ENCODE peak calls at places on chromosomes 7 and 10, in nine cellular contexts. One of them, this sample, is unnamed.

GRCh38 chr7:137661634-137662033 is 185.1 kb downstream of the DGKI start:
- DNase-seq in esophagus muscularis mucosa: no peak
- DNase-seq in sigmoid colon: no peak
- DNase-seq in transverse colon: no peak
- DNase-seq in stomach: no peak
- DNase-seq in ovary: no peak
- DNase-seq in A549: no peak
- DNase-seq in upper lobe of left lung: no peak
- DNase-seq in HepG2: no peak
- DNase-seq in this sample: no peak

GRCh38 chr10:128624656-128625530 is 498.7 kb upstream of the MKI67 start:
- DNase-seq in HepG2: no peak
- DNase-seq in sigmoid colon: no peak
- DNase-seq in ovary: no peak
- DNase-seq in stomach: no peak
- DNase-seq in upper lobe of left lung: no peak
- DNase-seq in A549: no peak
- DNase-seq in transverse colon: no peak
- DNase-seq in esophagus muscularis mucosa: peak; percentile 81
- DNase-seq in this sample: no peak

GRCh38 chr10:6713716-6714115 is 133.6 kb upstream of the PRKCQ start:
- DNase-seq in sigmoid colon: no peak
- DNase-seq in transverse colon: no peak
- DNase-seq in esophagus muscularis mucosa: no peak
- DNase-seq in HepG2: no peak
- DNase-seq in upper lobe of left lung: no peak
- DNase-seq in stomach: no peak
- DNase-seq in ovary: no peak
- DNase-seq in A549: no peak
- DNase-seq in this sample: no peak

GRCh38 chr10:103449208-103450144 is 2.7 kb downstream of the CALHM2 start:
- DNase-seq in HepG2: no peak
- DNase-seq in ovary: peak; percentile 56
- DNase-seq in upper lobe of left lung: peak; percentile 76
- DNase-seq in sigmoid colon: no peak
- DNase-seq in stomach: no peak
- DNase-seq in transverse colon: no peak
- DNase-seq in A549: no peak
- DNase-seq in esophagus muscularis mucosa: no peak
- DNase-seq in this sample: no peak

GRCh38 chr10:43415544-43415943 is 6.6 kb upstream of the HNRNPF start:
- DNase-seq in upper lobe of left lung: no peak
- DNase-seq in HepG2: no peak
- DNase-seq in sigmoid colon: no peak
- DNase-seq in A549: no peak
- DNase-seq in stomach: no peak
- DNase-seq in esophagus muscularis mucosa: no peak
- DNase-seq in transverse colon: no peak
- DNase-seq in ovary: no peak
- DNase-seq in this sample: no peak

GRCh38 chr7:43535810-43536585 is 46.9 kb upstream of the STK17A start:
- DNase-seq in esophagus muscularis mucosa: no peak
- DNase-seq in ovary: no peak
- DNase-seq in sigmoid colon: no peak
- DNase-seq in HepG2: no peak
- DNase-seq in A549: no peak
- DNase-seq in upper lobe of left lung: no peak
- DNase-seq in stomach: no peak
- DNase-seq in transverse colon: no peak
- DNase-seq in this sample: peak; percentile 29

GRCh38 chr10:79400567-79401004 is 44.8 kb downstream of the ZCCHC24 start:
- DNase-seq in esophagus muscularis mucosa: no peak
- DNase-seq in ovary: peak; percentile 70
- DNase-seq in sigmoid colon: no peak
- DNase-seq in upper lobe of left lung: peak; percentile 86
- DNase-seq in transverse colon: peak; percentile 49
- DNase-seq in HepG2: peak; percentile 37
- DNase-seq in stomach: peak; percentile 58
- DNase-seq in A549: peak; percentile 35
- DNase-seq in this sample: no peak

GRCh38 chr7:381211-382117 is 91.5 kb downstream of the FOXL3 start:
- DNase-seq in sigmoid colon: no peak
- DNase-seq in A549: no peak
- DNase-seq in ovary: no peak
- DNase-seq in stomach: peak; percentile 22
- DNase-seq in esophagus muscularis mucosa: no peak
- DNase-seq in HepG2: no peak
- DNase-seq in transverse colon: no peak
- DNase-seq in upper lobe of left lung: no peak
- DNase-seq in this sample: no peak

GRCh38 chr10:51685768-51686167 is 13.6 kb downstream of the CSTF2T start:
- DNase-seq in upper lobe of left lung: no peak
- DNase-seq in sigmoid colon: no peak
- DNase-seq in HepG2: no peak
- DNase-seq in stomach: no peak
- DNase-seq in transverse colon: no peak
- DNase-seq in esophagus muscularis mucosa: no peak
- DNase-seq in A549: no peak
- DNase-seq in ovary: no peak
- DNase-seq in this sample: no peak

GRCh38 chr10:33913194-33913593 is 578.7 kb upstream of the NRP1 start:
- DNase-seq in upper lobe of left lung: no peak
- DNase-seq in ovary: no peak
- DNase-seq in esophagus muscularis mucosa: no peak
- DNase-seq in transverse colon: no peak
- DNase-seq in HepG2: no peak
- DNase-seq in A549: no peak
- DNase-seq in sigmoid colon: no peak
- DNase-seq in stomach: no peak
- DNase-seq in this sample: no peak

GRCh38 chr7:1380821-1381580 is 78.3 kb downstream of the MICALL2 start:
- DNase-seq in upper lobe of left lung: peak; percentile 48
- DNase-seq in transverse colon: no peak
- DNase-seq in ovary: no peak
- DNase-seq in esophagus muscularis mucosa: no peak
- DNase-seq in HepG2: no peak
- DNase-seq in A549: no peak
- DNase-seq in stomach: no peak
- DNase-seq in sigmoid colon: no peak
- DNase-seq in this sample: no peak

GRCh38 chr10:43959364-43959763 is 310.7 kb upstream of the ZNF32 start:
- DNase-seq in transverse colon: no peak
- DNase-seq in esophagus muscularis mucosa: peak; percentile 53
- DNase-seq in ovary: no peak
- DNase-seq in sigmoid colon: no peak
- DNase-seq in upper lobe of left lung: no peak
- DNase-seq in A549: no peak
- DNase-seq in stomach: no peak
- DNase-seq in HepG2: no peak
- DNase-seq in this sample: no peak

GRCh38 chr7:131753620-131754222 is 197.3 kb upstream of the PODXL start:
- DNase-seq in upper lobe of left lung: no peak
- DNase-seq in A549: peak; percentile 52
- DNase-seq in HepG2: peak; percentile 13
- DNase-seq in transverse colon: no peak
- DNase-seq in esophagus muscularis mucosa: no peak
- DNase-seq in sigmoid colon: no peak
- DNase-seq in ovary: no peak
- DNase-seq in stomach: no peak
- DNase-seq in this sample: no peak

GRCh38 chr7:38040831-38041230 is 120.4 kb downstream of the EPDR1 start:
- DNase-seq in A549: no peak
- DNase-seq in stomach: no peak
- DNase-seq in sigmoid colon: no peak
- DNase-seq in upper lobe of left lung: no peak
- DNase-seq in transverse colon: no peak
- DNase-seq in esophagus muscularis mucosa: no peak
- DNase-seq in ovary: no peak
- DNase-seq in HepG2: no peak
- DNase-seq in this sample: no peak

GRCh38 chr10:67622506-67622905 is 73.5 kb downstream of the CTNNA3 start:
- DNase-seq in esophagus muscularis mucosa: no peak
- DNase-seq in HepG2: no peak
- DNase-seq in upper lobe of left lung: no peak
- DNase-seq in A549: no peak
- DNase-seq in stomach: no peak
- DNase-seq in transverse colon: no peak
- DNase-seq in sigmoid colon: no peak
- DNase-seq in ovary: no peak
- DNase-seq in this sample: no peak

GRCh38 chr7:155918720-155919399 is 106.6 kb upstream of the SHH start:
- DNase-seq in sigmoid colon: no peak
- DNase-seq in transverse colon: peak; percentile 72
- DNase-seq in stomach: peak; percentile 93
- DNase-seq in ovary: no peak
- DNase-seq in upper lobe of left lung: no peak
- DNase-seq in A549: peak; percentile 95
- DNase-seq in HepG2: peak; percentile 66
- DNase-seq in esophagus muscularis mucosa: no peak
- DNase-seq in this sample: no peak

GRCh38 chr7:140541513-140542192 is 62.3 kb upstream of the MKRN1 start:
- DNase-seq in upper lobe of left lung: peak; percentile 70
- DNase-seq in sigmoid colon: peak; percentile 91
- DNase-seq in HepG2: peak; percentile 70
- DNase-seq in A549: peak; percentile 91
- DNase-seq in esophagus muscularis mucosa: no peak
- DNase-seq in stomach: peak; percentile 37
- DNase-seq in transverse colon: peak; percentile 64
- DNase-seq in ovary: peak; percentile 84
- DNase-seq in this sample: peak; percentile 39

GRCh38 chr10:71319800-71320392 is 837 bp downstream of the SLC29A3 start:
- DNase-seq in HepG2: no peak
- DNase-seq in ovary: no peak
- DNase-seq in stomach: no peak
- DNase-seq in upper lobe of left lung: no peak
- DNase-seq in transverse colon: no peak
- DNase-seq in esophagus muscularis mucosa: no peak
- DNase-seq in sigmoid colon: no peak
- DNase-seq in A549: no peak
- DNase-seq in this sample: no peak
- H3K4me3 ChIP-seq in HepG2: peak overlapping the region; percentile 87
- H3K4me3 ChIP-seq in ovary: peak overlapping the region; percentile 76
- H3K4me3 ChIP-seq in stomach: peak overlapping the region; percentile 67
- H3K4me3 ChIP-seq in upper lobe of left lung: peak overlapping the region; percentile 85
- H3K4me3 ChIP-seq in transverse colon: peak overlapping the region; percentile 61
- H3K4me3 ChIP-seq in esophagus muscularis mucosa: peak overlapping the region; percentile 93
- H3K4me3 ChIP-seq in sigmoid colon: peak overlapping the region; percentile 75
- H3K4me3 ChIP-seq in A549: peak overlapping the region; percentile 78
- H3K4me3 ChIP-seq in this sample: peak overlapping the region; percentile 57

GRCh38 chr7:133910761-133911160 is 216.4 kb upstream of the LRGUK start:
- DNase-seq in esophagus muscularis mucosa: no peak
- DNase-seq in stomach: no peak
- DNase-seq in ovary: no peak
- DNase-seq in A549: no peak
- DNase-seq in upper lobe of left lung: no peak
- DNase-seq in HepG2: no peak
- DNase-seq in transverse colon: no peak
- DNase-seq in sigmoid colon: no peak
- DNase-seq in this sample: no peak

GRCh38 chr7:133916621-133917020 is 210.5 kb upstream of the LRGUK start:
- DNase-seq in upper lobe of left lung: no peak
- DNase-seq in esophagus muscularis mucosa: no peak
- DNase-seq in ovary: no peak
- DNase-seq in sigmoid colon: no peak
- DNase-seq in stomach: no peak
- DNase-seq in A549: no peak
- DNase-seq in transverse colon: no peak
- DNase-seq in HepG2: no peak
- DNase-seq in this sample: no peak

GRCh38 chr7:133911724-133912123 is 215.4 kb upstream of the LRGUK start:
- DNase-seq in esophagus muscularis mucosa: no peak
- DNase-seq in upper lobe of left lung: no peak
- DNase-seq in ovary: no peak
- DNase-seq in stomach: no peak
- DNase-seq in transverse colon: no peak
- DNase-seq in A549: no peak
- DNase-seq in HepG2: no peak
- DNase-seq in sigmoid colon: no peak
- DNase-seq in this sample: no peak

DNA sequence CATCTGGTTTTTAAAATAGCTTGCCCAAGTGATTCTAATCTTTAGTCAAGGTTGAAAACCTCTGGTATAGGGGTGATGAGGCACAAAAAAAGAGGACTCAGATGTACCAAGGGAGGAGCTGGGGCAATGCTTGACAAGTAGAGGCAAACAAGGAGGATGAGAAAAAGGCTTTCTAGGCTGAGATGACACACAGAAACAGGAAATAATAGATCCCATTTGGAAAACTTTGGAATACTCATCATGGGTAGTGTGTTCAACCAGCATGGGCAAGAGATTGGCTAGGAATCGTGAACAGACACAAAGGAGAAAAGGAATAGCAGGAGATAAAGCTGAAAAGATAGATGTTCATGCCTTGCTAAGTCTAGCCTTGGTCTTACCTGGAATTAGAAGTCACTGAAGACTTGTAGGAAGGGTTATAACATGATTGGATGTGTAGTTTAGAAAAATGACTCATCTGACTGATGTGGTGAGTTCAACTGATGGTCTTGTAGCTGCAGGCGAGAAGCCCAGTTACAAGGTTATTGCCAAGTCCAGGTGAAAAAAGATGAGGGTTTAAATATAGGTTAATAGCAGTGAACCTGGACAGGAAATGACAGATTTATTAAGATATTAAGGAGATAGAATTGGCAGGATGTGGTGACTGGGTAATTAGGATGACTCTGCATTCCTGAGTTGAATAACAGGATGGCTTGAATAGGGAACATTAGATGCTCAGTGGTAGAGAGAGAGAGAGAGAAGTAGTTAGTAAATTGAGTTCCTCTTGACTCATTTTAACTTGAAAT is 214.0 kb upstream of the LRGUK start:
- DNase-seq in sigmoid colon: no peak
- DNase-seq in ovary: no peak
- DNase-seq in HepG2: no peak
- DNase-seq in upper lobe of left lung: no peak
- DNase-seq in A549: no peak
- DNase-seq in esophagus muscularis mucosa: no peak
- DNase-seq in stomach: no peak
- DNase-seq in transverse colon: no peak
- DNase-seq in this sample: no peak
- TF ChIP-seq EP300 in sigmoid colon: no peak
- TF ChIP-seq EP300 in ovary: no peak
- TF ChIP-seq EP300 in HepG2: no peak
- TF ChIP-seq EP300 in upper lobe of left lung: no peak
- TF ChIP-seq EP300 in A549: no peak
- TF ChIP-seq EP300 in esophagus muscularis mucosa: no peak
- TF ChIP-seq EP300 in stomach: no peak
- TF ChIP-seq EP300 in transverse colon: no peak
- TF ChIP-seq EP300 in this sample: no peak

GRCh38 chr10:16777473-16778370 is 39.5 kb downstream of the RSU1 start:
- DNase-seq in transverse colon: no peak
- DNase-seq in A549: peak; percentile 52
- DNase-seq in esophagus muscularis mucosa: no peak
- DNase-seq in stomach: no peak
- DNase-seq in upper lobe of left lung: no peak
- DNase-seq in ovary: peak; percentile 36
- DNase-seq in sigmoid colon: no peak
- DNase-seq in HepG2: peak; percentile 50
- DNase-seq in this sample: no peak
- H3K4me3 ChIP-seq in transverse colon: no peak overlapping the region
- H3K4me3 ChIP-seq in A549: no peak overlapping the region
- H3K4me3 ChIP-seq in esophagus muscularis mucosa: peak overlapping the region; percentile 4
- H3K4me3 ChIP-seq in stomach: no peak overlapping the region
- H3K4me3 ChIP-seq in upper lobe of left lung: no peak overlapping the region
- H3K4me3 ChIP-seq in ovary: no peak overlapping the region
- H3K4me3 ChIP-seq in sigmoid colon: no peak overlapping the region
- H3K4me3 ChIP-seq in HepG2: no peak overlapping the region
- H3K4me3 ChIP-seq in this sample: no peak overlapping the region

GRCh38 chr10:71209324-71210030 is 2.9 kb upstream of the UNC5B start:
- DNase-seq in upper lobe of left lung: no peak
- DNase-seq in transverse colon: no peak
- DNase-seq in HepG2: no peak
- DNase-seq in sigmoid colon: no peak
- DNase-seq in stomach: peak; percentile 15
- DNase-seq in ovary: no peak
- DNase-seq in A549: no peak
- DNase-seq in esophagus muscularis mucosa: no peak
- DNase-seq in this sample: no peak
- TF ChIP-seq EP300 in upper lobe of left lung: no peak
- TF ChIP-seq EP300 in transverse colon: no peak
- TF ChIP-seq EP300 in HepG2: no peak
- TF ChIP-seq EP300 in sigmoid colon: no peak
- TF ChIP-seq EP300 in stomach: no peak
- TF ChIP-seq EP300 in ovary: no peak
- TF ChIP-seq EP300 in A549: no peak
- TF ChIP-seq EP300 in esophagus muscularis mucosa: no peak
- TF ChIP-seq EP300 in this sample: no peak